ENCODE peak calls at places on chromosomes 1 and 21, in seven cellular contexts. L is suprapubic skin, K is RWPE2, S is endodermal cell, A is PC-9, G is cardiac muscle cell, F is thoracic aorta. J is an unnamed sample. For H3K4me1, the result is how much of the 10 kb centered on the place peaks cover.

GRCh38 chr1:156816561-156817328 is at the start of gene SH2D2A:
- DNase-seq in L (no peak), K (peak), S (no peak), A (no peak), G (no peak), F (no peak), J (no peak)

GRCh38 chr21:45123440-45123839 is 49.1 kb downstream of the ADARB1 start:
- DNase-seq in L (no peak), K (no peak), S (no peak), A (no peak), G (no peak), F (no peak), J (no peak)

GRCh38 chr1:86423473-86423872 is 498 bp upstream of the CLCA2 start:
- DNase-seq in L (no peak), K (no peak), S (no peak), A (no peak), G (no peak), F (no peak), J (no peak)

GRCh38 chr1:200894712-200895447 is at the start of gene INAVA:
- DNase-seq in L (no peak), K (peak), S (peak), A (peak), G (no peak), F (no peak), J (no peak)

GRCh38 chr21:16239659-16240265 is 510.0 kb downstream of the USP25 start:
- DNase-seq in L (no peak), K (no peak), S (peak), A (no peak), G (peak), F (no peak), J (no peak)

GRCh38 chr1:77542784-77543183 is 139.7 kb downstream of the ZZZ3 start:
- DNase-seq in L (no peak), K (no peak), S (no peak), A (no peak), G (no peak), F (no peak), J (no peak)

GRCh38 chr21:41616063-41616591 is 108.2 kb upstream of the TMPRSS2 start:
- DNase-seq in L (no peak), K (no peak), S (no peak), A (no peak), G (no peak), F (peak), J (peak)

GRCh38 chr1:201447911-201448871 is 20.8 kb downstream of the PHLDA3 start:
- DNase-seq in L (peak), K (no peak), S (peak), A (peak), G (peak), F (no peak), J (peak)

GRCh38 chr1:171226757-171227370 is 21.4 kb upstream of the FMO1 start:
- DNase-seq in L (no peak), K (no peak), S (peak), A (no peak), G (peak), F (no peak), J (no peak)

GRCh38 chr1:236904874-236905741 is 99.1 kb downstream of the MT1HL1 start:
- DNase-seq in L (no peak), K (no peak), S (no peak), A (peak), G (no peak), F (no peak), J (no peak)

GRCh38 chr1:27868932-27869718 is 3.2 kb upstream of the THEMIS2 start:
- DNase-seq in L (no peak), K (no peak), S (no peak), A (no peak), G (no peak), F (no peak), J (no peak)

GRCh38 chr1:239765163-239765562 is 326.5 kb upstream of the FMN2 start:
- DNase-seq in L (no peak), K (no peak), S (peak), A (no peak), G (no peak), F (no peak), J (no peak)

GRCh38 chr1:31571340-31572295 is 4.7 kb upstream of the TINAGL1 start:
- DNase-seq in L (no peak), K (no peak), S (peak), A (no peak), G (no peak), F (no peak), J (no peak)

GRCh38 chr1:47328992-47329391 is 4.6 kb upstream of the CMPK1 start:
- DNase-seq in L (no peak), K (no peak), S (no peak), A (no peak), G (no peak), F (no peak), J (no peak)

GRCh38 chr21:44723177-44724131 is 12.1 kb upstream of the TSPEAR start:
- DNase-seq in L (peak), K (no peak), S (peak), A (no peak), G (no peak), F (no peak), J (no peak)

GRCh38 chr1:88655685-88656299 is 28.3 kb upstream of the PKN2 start:
- DNase-seq in L (no peak), K (no peak), S (no peak), A (no peak), G (peak), F (no peak), J (no peak)
- TF ChIP-seq CTCF in L (peak), K (peak), S (peak), A (peak), G (peak), F (peak), J (peak)

DNA sequence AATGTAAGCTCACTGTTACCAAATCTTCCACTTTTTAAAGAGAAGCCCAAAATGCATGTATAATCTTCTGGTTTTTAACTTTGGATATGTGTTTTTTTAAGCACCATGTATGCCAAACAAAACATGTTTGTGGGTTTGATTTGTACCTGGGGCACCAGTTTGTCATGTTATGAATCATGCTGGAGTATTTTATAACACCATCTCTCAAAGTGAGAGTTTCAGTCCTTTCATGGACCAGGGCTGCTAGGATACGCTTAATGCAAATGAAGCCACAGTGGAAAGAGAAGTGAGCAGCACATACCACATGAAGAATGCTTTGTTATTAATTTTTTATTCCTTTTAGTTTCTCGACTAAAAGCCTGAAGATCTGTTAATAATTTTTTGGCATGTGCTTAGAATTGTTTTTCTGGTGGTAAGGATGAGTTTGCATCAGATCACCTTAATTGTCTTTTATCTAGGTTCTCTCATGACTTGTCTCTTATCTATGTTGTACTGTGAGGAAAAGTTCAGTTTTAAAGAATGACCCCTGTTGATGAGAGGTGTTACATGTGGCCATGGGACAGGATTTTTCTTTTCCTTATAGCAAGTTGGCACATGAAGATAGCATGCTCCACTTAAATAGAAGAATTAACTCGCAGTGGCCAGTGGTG is 2.0 kb upstream of the RABGAP1L start:
- DNase-seq in L (no peak), K (no peak), S (no peak), A (no peak), G (no peak), F (no peak), J (no peak)
- H3K4me3 ChIP-seq in L (no peak), K (no peak), S (no peak), A (no peak), G (no peak), F (no peak), J (no peak)

GRCh38 chr1:35539073-35539823 is 18.0 kb downstream of the KIAA0319L start:
- DNase-seq in L (no peak), K (no peak), S (no peak), A (no peak), G (no peak), F (no peak), J (no peak)
- H3K4me1 ChIP-seq in L (under half), K (under half), S (under half), A (under half), G (under half), F (under half), J (half or more)

DNA sequence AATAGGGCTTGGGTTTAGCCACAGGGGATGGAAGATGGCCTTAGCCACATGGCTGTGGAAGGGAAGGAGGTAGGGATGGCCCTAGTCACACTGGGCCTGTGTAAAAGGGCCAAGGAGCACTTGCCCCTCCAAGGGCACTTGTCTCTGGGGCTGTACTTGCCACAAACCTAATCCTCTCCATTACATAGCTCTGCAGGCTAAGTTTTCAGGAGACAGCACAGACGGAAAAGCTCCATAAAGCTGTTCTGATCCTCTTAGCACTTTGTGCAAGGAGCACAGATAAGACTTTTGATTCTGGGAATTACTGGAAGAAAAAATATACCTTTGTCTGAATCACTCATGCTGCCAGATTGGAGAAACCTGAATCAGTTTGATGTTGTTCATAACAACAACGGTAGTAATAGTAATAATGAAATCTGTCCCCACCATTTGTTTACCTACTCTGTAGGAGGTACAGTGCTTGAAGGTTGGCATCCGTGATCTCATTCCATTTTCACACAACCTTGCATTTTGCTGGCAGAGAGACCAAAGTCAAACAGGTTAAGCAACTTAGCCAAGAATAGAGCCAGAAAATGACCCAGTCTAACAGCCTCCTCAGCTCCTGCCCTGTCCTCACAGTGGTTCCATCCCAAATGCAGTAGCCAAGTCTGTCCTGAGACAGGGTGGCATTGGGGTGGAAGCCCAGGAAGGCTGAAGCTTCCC is 207.0 kb downstream of the ROR1 start:
- DNase-seq in L (no peak), K (no peak), S (no peak), A (peak), G (no peak), F (no peak), J (no peak)
- TF ChIP-seq CTCF in L (no peak), K (no peak), S (no peak), A (no peak), G (no peak), F (no peak), J (no peak)

DNA sequence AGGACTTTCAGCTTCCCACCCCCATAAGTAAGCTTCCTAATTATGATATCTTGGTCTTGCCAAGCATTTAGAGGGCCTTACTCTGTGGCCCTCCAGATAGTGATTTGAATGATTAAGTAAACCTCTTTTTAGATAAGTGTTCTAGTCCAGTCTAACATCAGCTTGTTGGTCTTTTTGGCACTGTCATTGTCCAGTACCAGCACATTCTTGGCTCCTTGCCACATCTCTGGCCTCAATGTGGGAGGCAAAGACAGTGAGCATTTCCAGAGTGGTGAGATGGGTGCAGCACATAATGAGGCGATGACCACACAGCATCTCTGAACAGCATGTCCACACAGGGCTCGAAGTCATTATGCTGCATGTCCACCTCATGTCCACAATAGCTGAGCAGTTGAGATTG is 6.1 kb downstream of the CAPZA1 start:
- DNase-seq in L (no peak), K (no peak), S (no peak), A (no peak), G (peak), F (peak), J (no peak)
- H3K4me3 ChIP-seq in L (no peak), K (no peak), S (no peak), A (no peak), G (no peak), F (no peak), J (no peak)

GRCh38 chr1:42152907-42153597 is at the start of gene GUCA2B:
- DNase-seq in L (no peak), K (no peak), S (no peak), A (no peak), G (no peak), F (no peak), J (no peak)
- H3K4me1 ChIP-seq in L (under half), K (under half), S (under half), A (under half), G (under half), F (under half), J (under half)

GRCh38 chr1:199619202-199619601 is 408.3 kb upstream of the NR5A2 start:
- DNase-seq in L (no peak), K (no peak), S (no peak), A (no peak), G (no peak), F (no peak), J (no peak)
- TF ChIP-seq CTCF in L (no peak), K (no peak), S (no peak), A (no peak), G (no peak), F (no peak), J (no peak)